ENCODE peak calls at places on chromosome 15, in four cellular contexts. One of them, this sample, is unnamed.

GRCh38 chr15:48806151-48806550 is 4.7 kb downstream of the CEP152 start:
- DNase-seq in activated CD4-positive, CD25-positive, alpha-beta regulatory T cell: no peak
- DNase-seq in foreskin melanocyte: no peak
- DNase-seq in brain microvascular endothelial cell: peak
- DNase-seq in this sample: no peak

GRCh38 chr15:90291679-90292356 is 26.3 kb downstream of the NGRN start:
- DNase-seq in activated CD4-positive, CD25-positive, alpha-beta regulatory T cell: no peak
- DNase-seq in foreskin melanocyte: no peak
- DNase-seq in brain microvascular endothelial cell: no peak
- DNase-seq in this sample: no peak

GRCh38 chr15:35626531-35626930 is 80.6 kb upstream of the DPH6 start:
- DNase-seq in foreskin melanocyte: no peak
- DNase-seq in activated CD4-positive, CD25-positive, alpha-beta regulatory T cell: no peak
- DNase-seq in brain microvascular endothelial cell: no peak
- DNase-seq in this sample: no peak

GRCh38 chr15:80450811-80451321 is 46.7 kb downstream of the ARNT2 start:
- DNase-seq in brain microvascular endothelial cell: no peak
- DNase-seq in foreskin melanocyte: no peak
- DNase-seq in activated CD4-positive, CD25-positive, alpha-beta regulatory T cell: no peak
- DNase-seq in this sample: no peak

GRCh38 chr15:60744826-60745225 is 265.9 kb upstream of the ICE2 start:
- DNase-seq in brain microvascular endothelial cell: no peak
- DNase-seq in foreskin melanocyte: no peak
- DNase-seq in activated CD4-positive, CD25-positive, alpha-beta regulatory T cell: no peak
- DNase-seq in this sample: no peak

GRCh38 chr15:70575251-70576227 is 187.8 kb downstream of the UACA start:
- DNase-seq in activated CD4-positive, CD25-positive, alpha-beta regulatory T cell: no peak
- DNase-seq in foreskin melanocyte: no peak
- DNase-seq in brain microvascular endothelial cell: no peak
- DNase-seq in this sample: no peak

GRCh38 chr15:57422113-57422754 is 45.9 kb downstream of the CGNL1 start:
- DNase-seq in activated CD4-positive, CD25-positive, alpha-beta regulatory T cell: no peak
- DNase-seq in foreskin melanocyte: no peak
- DNase-seq in brain microvascular endothelial cell: no peak
- DNase-seq in this sample: no peak

GRCh38 chr15:89321521-89322410 is 12.9 kb downstream of the POLG start:
- DNase-seq in activated CD4-positive, CD25-positive, alpha-beta regulatory T cell: no peak
- DNase-seq in foreskin melanocyte: no peak
- DNase-seq in brain microvascular endothelial cell: no peak
- DNase-seq in this sample: no peak

GRCh38 chr15:73571346-73571745 is 61.8 kb downstream of the NPTN start:
- DNase-seq in foreskin melanocyte: no peak
- DNase-seq in activated CD4-positive, CD25-positive, alpha-beta regulatory T cell: no peak
- DNase-seq in brain microvascular endothelial cell: no peak
- DNase-seq in this sample: no peak

GRCh38 chr15:68640791-68641331 is 62.1 kb downstream of the CORO2B start:
- DNase-seq in activated CD4-positive, CD25-positive, alpha-beta regulatory T cell: no peak
- DNase-seq in foreskin melanocyte: no peak
- DNase-seq in brain microvascular endothelial cell: no peak
- DNase-seq in this sample: no peak

GRCh38 chr15:95895510-95895909 is 435.0 kb upstream of the NR2F2 start:
- DNase-seq in brain microvascular endothelial cell: no peak
- DNase-seq in foreskin melanocyte: no peak
- DNase-seq in activated CD4-positive, CD25-positive, alpha-beta regulatory T cell: no peak
- DNase-seq in this sample: no peak

GRCh38 chr15:93247466-93248121 is 158.6 kb upstream of the RGMA start:
- DNase-seq in foreskin melanocyte: no peak
- DNase-seq in brain microvascular endothelial cell: no peak
- DNase-seq in activated CD4-positive, CD25-positive, alpha-beta regulatory T cell: no peak
- DNase-seq in this sample: no peak

GRCh38 chr15:38299216-38299615 is 46.6 kb downstream of the SPRED1 start:
- DNase-seq in activated CD4-positive, CD25-positive, alpha-beta regulatory T cell: no peak
- DNase-seq in foreskin melanocyte: no peak
- DNase-seq in brain microvascular endothelial cell: peak
- DNase-seq in this sample: no peak

GRCh38 chr15:59329570-59330350 is 42.9 kb downstream of the MYO1E start:
- DNase-seq in brain microvascular endothelial cell: peak
- DNase-seq in foreskin melanocyte: peak
- DNase-seq in activated CD4-positive, CD25-positive, alpha-beta regulatory T cell: no peak
- DNase-seq in this sample: no peak

GRCh38 chr15:83153288-83153687 is 45.8 kb downstream of the TM6SF1 start:
- DNase-seq in brain microvascular endothelial cell: no peak
- DNase-seq in foreskin melanocyte: no peak
- DNase-seq in activated CD4-positive, CD25-positive, alpha-beta regulatory T cell: no peak
- DNase-seq in this sample: no peak

GRCh38 chr15:29312387-29312786 is 42.8 kb upstream of the NSMCE3 start:
- DNase-seq in foreskin melanocyte: no peak
- DNase-seq in activated CD4-positive, CD25-positive, alpha-beta regulatory T cell: no peak
- DNase-seq in brain microvascular endothelial cell: peak
- DNase-seq in this sample: no peak

GRCh38 chr15:95557226-95558046 is 773.1 kb upstream of the NR2F2 start:
- DNase-seq in activated CD4-positive, CD25-positive, alpha-beta regulatory T cell: no peak
- DNase-seq in foreskin melanocyte: peak
- DNase-seq in brain microvascular endothelial cell: peak
- DNase-seq in this sample: no peak

GRCh38 chr15:44712108-44713005 is 1.0 kb downstream of the B2M start:
- DNase-seq in foreskin melanocyte: peak
- DNase-seq in activated CD4-positive, CD25-positive, alpha-beta regulatory T cell: peak
- DNase-seq in brain microvascular endothelial cell: peak
- DNase-seq in this sample: peak

GRCh38 chr15:77292924-77293558 is 126.9 kb downstream of the PEAK1 start:
- DNase-seq in activated CD4-positive, CD25-positive, alpha-beta regulatory T cell: no peak
- DNase-seq in foreskin melanocyte: no peak
- DNase-seq in brain microvascular endothelial cell: peak
- DNase-seq in this sample: no peak

GRCh38 chr15:33149919-33150318 is 44.6 kb downstream of the FMN1 start:
- DNase-seq in foreskin melanocyte: no peak
- DNase-seq in activated CD4-positive, CD25-positive, alpha-beta regulatory T cell: no peak
- DNase-seq in brain microvascular endothelial cell: no peak
- DNase-seq in this sample: no peak

GRCh38 chr15:64809649-64810498 is 15.6 kb downstream of the PIF1 start:
- DNase-seq in activated CD4-positive, CD25-positive, alpha-beta regulatory T cell: peak
- DNase-seq in brain microvascular endothelial cell: peak
- DNase-seq in foreskin melanocyte: peak
- DNase-seq in this sample: peak

This sample was measured in stimulated activated naive CD4-positive, alpha-beta T cell treated with Interleukin-2 at 50 U/mL for 16 hours.